ENCODE peak calls at places on chromosomes 4 and X, in ten cellular contexts. Z is GM20000; N is NB4; U is neural progenitor cell; C is SK-N-SH; R is CD8-positive, alpha-beta T cell; M is nephron progenitor cell; G is H9; P is chondrocyte; E is HCT116. I is an unnamed sample.

GRCh38 chrX:39772057-39772832 is 325.5 kb downstream of the BCOR start:
- DNase-seq in Z (peak; percentile 16), N (peak; percentile 90), U (no peak), C (no peak), R (no peak), M (peak; percentile 31), G (peak; percentile 95), P (no peak), E (no peak), I (no peak)

GRCh38 chrX:48521353-48522243 is at the start of gene EBP:
- DNase-seq in Z (peak; percentile 92), N (peak; percentile 96), U (peak; percentile 90), C (peak; percentile 89), R (peak; percentile 85), M (peak; percentile 84), G (peak; percentile 92), P (no peak), E (peak; percentile 88), I (peak; percentile 86)

GRCh38 chr4:42331914-42332368 is 65.3 kb upstream of the SHISA3 start:
- DNase-seq in Z (peak; percentile 28), N (no peak), U (no peak), C (no peak), R (no peak), M (no peak), G (no peak), P (no peak), E (peak; percentile 24), I (no peak)

GRCh38 chr4:183099537-183100297 is 660 bp downstream of the WWC2 start:
- DNase-seq in Z (peak; percentile 42), N (peak; percentile 60), U (peak; percentile 83), C (no peak), R (no peak), M (peak; percentile 69), G (peak; percentile 73), P (peak; percentile 90), E (no peak), I (peak; percentile 71)

GRCh38 chrX:155949098-155949497 is 48.4 kb upstream of the IL9R start:
- DNase-seq in Z (no peak), N (no peak), U (no peak), C (no peak), R (no peak), M (no peak), G (no peak), P (no peak), E (no peak), I (no peak)

GRCh38 chrX:49155243-49155899 is 7.2 kb upstream of the MAGIX start:
- DNase-seq in Z (peak; percentile 47), N (peak; percentile 80), U (peak; percentile 87), C (no peak), R (no peak), M (peak; percentile 34), G (peak; percentile 78), P (no peak), E (peak; percentile 62), I (no peak)

GRCh38 chrX:123920065-123920785 is 41.3 kb upstream of the STAG2 start:
- DNase-seq in Z (no peak), N (no peak), U (no peak), C (no peak), R (no peak), M (no peak), G (no peak), P (no peak), E (no peak), I (no peak)

GRCh38 chr4:76226418-76226817 is 12.8 kb upstream of the SCARB2 start:
- DNase-seq in Z (no peak), N (no peak), U (no peak), C (no peak), R (no peak), M (no peak), G (no peak), P (no peak), E (no peak), I (no peak)

GRCh38 chr4:41189669-41190068 is 24.7 kb downstream of the APBB2 start:
- DNase-seq in Z (no peak), N (no peak), U (peak; percentile 26), C (no peak), R (no peak), M (no peak), G (no peak), P (no peak), E (no peak), I (no peak)

GRCh38 chrX:38220936-38221386 is 290 bp upstream of the SRPX start:
- DNase-seq in Z (no peak), N (no peak), U (no peak), C (no peak), R (no peak), M (no peak), G (no peak), P (no peak), E (no peak), I (no peak)

GRCh38 chr4:3073158-3074077 is 920 bp downstream of the HTT-AS start:
- DNase-seq in Z (no peak), N (peak; percentile 22), U (peak; percentile 59), C (peak; percentile 59), R (peak; percentile 10), M (no peak), G (peak; percentile 45), P (peak; percentile 93), E (no peak), I (no peak)
- TF ChIP-seq CTCF in Z (no peak), N (no peak), U (peak; percentile 42), C (peak; percentile 36), R (no peak), M (no peak), G (peak; percentile 29), P (peak; percentile 60), E (no peak), I (no peak)

GRCh38 chrX:69424161-69424560 is 80.0 kb upstream of the NALF2 start:
- DNase-seq in Z (no peak), N (peak; percentile 5), U (peak; percentile 15), C (peak; percentile 22), R (no peak), M (no peak), G (no peak), P (no peak), E (peak; percentile 2), I (no peak)
- TF ChIP-seq CTCF in Z (no peak), N (peak; percentile 24), U (peak; percentile 57), C (peak; percentile 65), R (no peak), M (peak; percentile 26), G (peak; percentile 58), P (peak; percentile 71), E (peak; percentile 15), I (peak; percentile 33)

GRCh38 chr4:2962099-2962455 is 1.1 kb downstream of the NOP14 start:
- DNase-seq in Z (peak; percentile 55), N (peak; percentile 71), U (peak; percentile 36), C (peak; percentile 34), R (no peak), M (peak; percentile 25), G (no peak), P (no peak), E (no peak), I (no peak)
- TF ChIP-seq CTCF in Z (no peak), N (no peak), U (no peak), C (peak; percentile 17), R (no peak), M (no peak), G (no peak), P (peak; percentile 42), E (peak; percentile 6), I (no peak)

DNA sequence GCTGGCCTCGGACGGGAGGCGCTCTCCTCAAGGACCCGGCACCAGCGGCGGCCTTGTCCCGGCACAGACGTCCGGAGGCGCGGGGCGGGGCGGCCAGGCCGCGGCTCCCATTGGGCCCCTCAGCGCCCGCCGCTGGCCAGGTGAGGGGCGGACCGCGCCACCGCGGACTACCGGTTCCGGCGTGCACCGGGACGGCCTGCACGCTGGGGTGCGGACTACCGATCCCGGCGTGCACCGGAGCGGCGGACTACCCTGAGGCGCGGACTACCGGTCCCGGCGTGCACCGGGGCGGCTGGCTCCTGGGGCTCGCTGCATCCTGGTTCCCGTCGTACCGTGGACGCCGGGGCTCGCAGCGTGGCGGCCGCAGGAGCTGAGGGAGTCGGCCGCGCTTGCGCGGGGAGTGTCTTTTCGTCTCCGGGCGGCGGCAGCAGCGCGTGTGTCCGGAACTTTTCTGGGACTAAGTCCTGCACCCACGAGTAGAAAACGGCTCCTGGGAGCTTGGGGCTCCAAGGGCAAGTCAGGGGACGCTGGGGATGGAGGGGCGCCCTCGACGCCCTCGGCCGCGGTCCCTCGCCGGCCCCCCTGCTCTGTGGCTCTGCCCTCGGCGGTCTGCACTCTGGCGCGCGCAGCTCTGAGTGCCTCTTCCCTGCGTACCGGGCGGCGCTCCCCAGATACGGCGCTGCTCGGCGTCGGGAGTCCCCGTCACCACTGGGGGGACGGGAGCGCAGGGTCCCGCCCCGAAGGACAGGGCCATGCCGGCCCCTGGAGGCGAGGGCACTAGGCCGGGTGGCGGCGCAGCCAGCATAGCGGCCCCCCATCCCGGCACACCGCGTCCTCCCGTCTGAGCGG is at the start of gene LETM1:
- DNase-seq in Z (peak; percentile 99), N (peak; percentile 100), U (peak; percentile 99), C (peak; percentile 98), R (peak; percentile 73), M (peak; percentile 89), G (peak; percentile 95), P (peak; percentile 99), E (peak; percentile 85), I (peak; percentile 92)
- TF ChIP-seq CTCF in Z (no peak), N (peak; percentile 18), U (peak; percentile 36), C (peak; percentile 34), R (no peak), M (no peak), G (no peak), P (peak; percentile 37), E (no peak), I (no peak)

DNA sequence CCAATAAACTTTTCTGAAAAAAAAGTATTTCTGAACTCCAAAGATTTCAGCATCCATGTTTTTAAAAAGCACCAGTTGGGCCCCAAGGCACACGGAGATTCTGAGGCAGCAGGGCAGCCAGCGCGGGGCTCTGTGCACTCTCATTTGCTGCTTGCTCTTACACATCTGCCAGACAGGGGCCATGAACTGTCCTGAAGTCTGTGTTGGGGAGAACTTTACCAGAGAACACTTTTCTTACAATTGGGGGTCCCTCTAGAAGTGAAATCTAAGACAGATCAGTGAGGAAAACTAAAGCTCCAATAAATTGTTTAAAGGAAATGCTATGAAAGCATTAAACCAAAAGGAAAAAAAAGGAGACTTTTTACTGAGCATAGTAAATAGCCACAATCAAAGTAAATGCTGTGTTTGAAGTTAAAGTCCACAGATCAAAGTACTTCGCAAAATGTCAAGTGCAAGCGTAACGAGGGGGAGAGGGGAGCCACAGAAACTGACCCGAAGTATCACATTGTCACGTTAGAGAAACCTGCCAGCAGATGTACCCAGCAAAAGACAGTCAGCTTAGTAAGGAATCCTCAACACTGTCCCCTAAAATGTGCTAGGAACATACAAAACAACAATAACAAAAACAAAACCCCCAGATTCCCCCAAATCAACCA is 37.8 kb downstream of the SORBS2 start:
- DNase-seq in Z (no peak), N (no peak), U (no peak), C (no peak), R (no peak), M (peak; percentile 24), G (no peak), P (no peak), E (no peak), I (no peak)
- TF ChIP-seq CTCF in Z (no peak), N (no peak), U (no peak), C (no peak), R (no peak), M (no peak), G (no peak), P (no peak), E (no peak), I (no peak)

I was measured in glutamatergic neuron.